ENCODE peak calls at places on chromosome 1, in four cellular contexts. K, Z, Y and B are unnamed samples.

GRCh38 chr1:239270509-239270908 is 115.9 kb upstream of the CHRM3 start:
- DNase-seq in K (no peak), Z (no peak), Y (no peak), B (no peak)

GRCh38 chr1:112522621-112523020 is 13.9 kb downstream of the WNT2B start:
- DNase-seq in K (peak), Z (no peak), Y (peak), B (no peak)

GRCh38 chr1:236066054-236066453 is 1.2 kb upstream of the NID1 start:
- DNase-seq in K (no peak), Z (no peak), Y (no peak), B (no peak)

GRCh38 chr1:8938232-8939117 is 7.2 kb upstream of the CA6 start:
- DNase-seq in K (no peak), Z (no peak), Y (peak), B (no peak)

GRCh38 chr1:7398982-7399381 is 372.1 kb upstream of the VAMP3 start:
- DNase-seq in K (no peak), Z (no peak), Y (no peak), B (no peak)

GRCh38 chr1:23751050-23751814 is 8.0 kb downstream of the ELOA start:
- DNase-seq in K (peak), Z (no peak), Y (peak), B (peak)

GRCh38 chr1:58815680-58816071 is 31.8 kb upstream of the JUN start:
- DNase-seq in K (peak), Z (no peak), Y (no peak), B (no peak)

GRCh38 chr1:114695430-114696093 is at the start of gene AMPD1:
- DNase-seq in K (peak), Z (no peak), Y (peak), B (no peak)

GRCh38 chr1:230791986-230792564 is 44.9 kb downstream of the CAPN9 start:
- DNase-seq in K (no peak), Z (peak), Y (no peak), B (no peak)

GRCh38 chr1:150067184-150068182 is at the start of gene VPS45:
- DNase-seq in K (peak), Z (peak), Y (peak), B (peak)

GRCh38 chr1:165235158-165235776 is 121.2 kb downstream of the LMX1A start:
- DNase-seq in K (no peak), Z (no peak), Y (no peak), B (peak)

GRCh38 chr1:11432526-11432925 is 46.4 kb upstream of the DISP3 start:
- DNase-seq in K (no peak), Z (no peak), Y (no peak), B (no peak)

GRCh38 chr1:23594927-23595353 is 35.6 kb upstream of the ID3 start:
- DNase-seq in K (no peak), Z (no peak), Y (no peak), B (no peak)

GRCh38 chr1:5555853-5556252 is 436.4 kb downstream of the NPHP4 start:
- DNase-seq in K (no peak), Z (no peak), Y (no peak), B (no peak)

GRCh38 chr1:84754376-84754672 is 64.1 kb upstream of the SSX2IP start:
- DNase-seq in K (no peak), Z (no peak), Y (no peak), B (no peak)

GRCh38 chr1:76073471-76073870 is 1.1 kb upstream of the ST6GALNAC3 start:
- DNase-seq in K (peak), Z (no peak), Y (peak), B (no peak)

GRCh38 chr1:113036639-113037321 is 36.2 kb upstream of the LRIG2 start:
- DNase-seq in K (no peak), Z (no peak), Y (no peak), B (no peak)

GRCh38 chr1:106787511-106787910 is 269.0 kb upstream of the PRMT6 start:
- DNase-seq in K (no peak), Z (no peak), Y (no peak), B (no peak)

GRCh38 chr1:246592695-246593094 is 26.4 kb downstream of the CNST start:
- DNase-seq in K (peak), Z (no peak), Y (peak), B (no peak)

GRCh38 chr1:114331936-114332335 is 178.3 kb upstream of the SYT6 start:
- DNase-seq in K (no peak), Z (no peak), Y (no peak), B (no peak)

GRCh38 chr1:223136086-223136485 is 7.0 kb downstream of the TLR5 start:
- DNase-seq in K (no peak), Z (no peak), Y (no peak), B (no peak)

GRCh38 chr1:904271-904950 is 19.3 kb upstream of the SAMD11 start:
- DNase-seq in K (peak), Z (peak), Y (peak), B (peak)

GRCh38 chr1:183881387-183882084 is 76.6 kb downstream of the RGL1 start:
- DNase-seq in K (peak), Z (peak), Y (peak), B (no peak)

GRCh38 chr1:203039609-203040517 is 13.6 kb downstream of the PPFIA4 start:
- DNase-seq in K (no peak), Z (no peak), Y (no peak), B (peak)

GRCh38 chr1:110873856-110874255 is 908 bp downstream of the CD53 start:
- DNase-seq in K (no peak), Z (no peak), Y (no peak), B (no peak)

GRCh38 chr1:160400284-160400645 is at the start of gene VANGL2:
- DNase-seq in K (peak), Z (peak), Y (peak), B (peak)

GRCh38 chr1:153799566-153800465 is 24.6 kb downstream of the SLC27A3 start:
- DNase-seq in K (no peak), Z (no peak), Y (no peak), B (no peak)

GRCh38 chr1:211715976-211716375 is 40.6 kb upstream of the NEK2 start:
- DNase-seq in K (no peak), Z (no peak), Y (no peak), B (no peak)

GRCh38 chr1:31672988-31673387 is 28.3 kb upstream of the PEF1 start:
- DNase-seq in K (no peak), Z (no peak), Y (no peak), B (no peak)

GRCh38 chr1:18938707-18939070 is 17.8 kb downstream of the IFFO2 start:
- DNase-seq in K (no peak), Z (no peak), Y (no peak), B (no peak)

GRCh38 chr1:179119466-179119865 is 37.6 kb downstream of the TOR3A start:
- DNase-seq in K (no peak), Z (no peak), Y (no peak), B (no peak)

GRCh38 chr1:5975133-5975880 is 16.9 kb downstream of the NPHP4 start:
- DNase-seq in K (peak), Z (no peak), Y (peak), B (peak)

GRCh38 chr1:98157524-98158293 is 236.9 kb upstream of the DPYD start:
- DNase-seq in K (no peak), Z (no peak), Y (peak), B (no peak)

GRCh38 chr1:206608108-206608698 is 4.1 kb downstream of the EIF2D start:
- DNase-seq in K (peak), Z (no peak), Y (no peak), B (peak)

DNA sequence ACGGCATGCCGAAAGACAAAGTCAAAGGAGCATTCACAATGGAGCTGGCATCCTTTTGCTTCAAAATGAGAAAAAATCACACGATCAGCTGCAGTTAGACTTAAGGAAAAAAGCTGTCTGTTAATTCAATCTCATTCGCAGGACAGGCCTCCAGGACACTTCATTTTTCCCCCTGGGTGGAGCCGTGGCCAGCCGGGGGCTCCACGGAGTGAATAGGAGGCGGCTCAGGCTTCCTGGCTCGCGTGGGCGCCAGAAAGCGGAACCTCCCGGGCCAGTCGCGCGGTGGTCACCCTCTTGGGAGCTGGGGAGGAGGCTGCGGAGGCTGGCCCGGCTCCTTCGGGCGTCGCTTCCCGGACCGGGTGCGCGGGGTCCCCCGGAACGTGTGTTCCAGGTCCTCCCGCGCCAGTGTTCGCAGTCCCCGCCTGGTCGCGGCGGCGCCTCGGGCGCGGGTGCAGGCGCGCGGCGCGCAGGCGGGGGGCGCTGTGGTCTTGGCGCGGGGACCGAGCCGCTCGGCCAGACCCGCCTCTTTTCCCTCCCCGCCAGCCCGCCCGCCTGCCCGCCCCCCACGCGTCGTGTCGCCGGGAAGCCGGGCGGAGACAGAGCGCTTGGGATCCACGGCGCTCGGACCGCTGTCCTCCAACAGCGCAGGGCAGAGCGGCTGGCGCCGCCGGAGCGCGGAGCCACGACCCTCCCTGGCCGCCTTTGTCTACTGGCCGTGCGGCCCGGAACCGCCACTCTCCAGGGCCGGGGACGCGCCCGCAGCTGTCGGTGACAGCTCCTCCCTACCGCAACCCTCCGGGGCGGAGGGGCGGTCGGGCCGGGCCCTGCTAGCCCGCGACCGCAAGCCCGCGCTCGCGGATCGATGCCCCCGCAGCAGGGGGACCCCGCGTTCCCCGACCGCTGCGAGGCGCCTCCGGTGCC is at the start of gene RHOU:
- DNase-seq in K (no peak), Z (peak), Y (peak), B (peak)
- TF ChIP-seq CTCF in K (peak), Z (peak), Y (peak), B (peak)

DNA sequence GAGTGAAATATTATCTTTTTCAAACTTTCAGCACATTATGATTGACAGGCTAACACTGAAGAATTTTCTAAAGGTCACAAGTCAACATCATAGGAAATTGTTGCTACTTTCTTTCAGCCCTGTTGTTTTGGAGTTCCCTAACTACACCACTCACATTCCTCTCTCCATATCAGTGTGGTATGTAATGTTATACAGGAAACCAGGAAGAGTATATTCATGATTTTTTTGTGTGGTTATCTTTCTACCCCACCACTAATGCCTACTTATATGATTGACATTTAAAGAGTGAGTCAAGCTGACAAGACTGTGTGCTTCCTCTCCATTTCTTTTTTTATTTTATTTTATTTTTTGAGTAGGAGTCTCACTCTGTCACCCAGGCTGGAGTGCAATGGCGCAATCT is 47.8 kb upstream of the PRDM2 start:
- DNase-seq in K (no peak), Z (no peak), Y (no peak), B (no peak)
- TF ChIP-seq CTCF in K (no peak), Z (no peak), Y (no peak), B (no peak)

GRCh38 chr1:16988210-16988609 is 7.8 kb upstream of the MFAP2 start:
- DNase-seq in K (no peak), Z (no peak), Y (no peak), B (no peak)

GRCh38 chr1:16986113-16986512 is 5.7 kb upstream of the MFAP2 start:
- DNase-seq in K (no peak), Z (no peak), Y (no peak), B (no peak)

GRCh38 chr1:16989676-16990391 is 9.4 kb upstream of the MFAP2 start:
- DNase-seq in K (no peak), Z (no peak), Y (no peak), B (no peak)

GRCh38 chr1:16984717-16985116 is 4.3 kb upstream of the MFAP2 start:
- DNase-seq in K (peak), Z (peak), Y (peak), B (no peak)

GRCh38 chr1:16986596-16987361 is 6.4 kb upstream of the MFAP2 start:
- DNase-seq in K (no peak), Z (no peak), Y (no peak), B (peak)
- TF ChIP-seq CTCF in K (peak), Z (peak), Y (peak), B (peak)

GRCh38 chr1:64366821-64367220 is 103.1 kb upstream of the CACHD1 start:
- DNase-seq in K (no peak), Z (no peak), Y (no peak), B (no peak)

GRCh38 chr1:64363616-64364015 is 106.3 kb upstream of the CACHD1 start:
- DNase-seq in K (no peak), Z (no peak), Y (no peak), B (no peak)

GRCh38 chr1:64363116-64363515 is 106.8 kb upstream of the CACHD1 start:
- DNase-seq in K (no peak), Z (no peak), Y (peak), B (no peak)

GRCh38 chr1:64357376-64357775 is 112.6 kb upstream of the CACHD1 start:
- DNase-seq in K (no peak), Z (no peak), Y (no peak), B (no peak)

DNA sequence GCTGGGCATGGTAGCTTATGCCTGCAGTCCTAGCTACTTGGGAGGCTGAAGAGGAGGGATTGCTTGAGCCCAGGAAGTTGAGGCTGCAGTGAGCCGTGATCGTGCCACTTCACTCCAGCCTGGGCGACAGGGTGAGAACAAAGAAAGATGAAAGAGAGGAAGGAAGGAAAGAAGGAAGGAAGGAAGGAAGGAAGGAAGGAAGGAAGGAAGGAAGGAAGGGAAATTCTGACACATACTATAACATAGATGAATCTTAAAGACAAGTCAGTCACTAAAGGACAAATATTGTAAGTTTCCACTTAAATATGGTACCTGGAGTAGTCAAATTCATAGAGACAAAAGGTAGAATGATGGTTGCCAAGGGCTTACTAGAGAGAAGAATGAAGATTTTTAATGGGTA is 108.0 kb upstream of the CACHD1 start:
- DNase-seq in K (no peak), Z (no peak), Y (no peak), B (no peak)
- TF ChIP-seq CTCF in K (no peak), Z (no peak), Y (no peak), B (no peak)

GRCh38 chr1:224432141-224432540 is 2.5 kb downstream of the WDR26 start:
- DNase-seq in K (no peak), Z (no peak), Y (no peak), B (no peak)
- TF ChIP-seq CTCF in K (no peak), Z (no peak), Y (no peak), B (no peak)